ENCODE peak calls at places on chromosomes 6 and 20, in eight cellular contexts. One of them, this sample, is unnamed.

GRCh38 chr20:35463455-35464300 is 8.3 kb downstream of the CEP250 start:
- DNase-seq in hepatocyte: peak; percentile 84
- DNase-seq in tibial nerve: peak; percentile 88
- DNase-seq in aorta: no peak
- DNase-seq in endothelial cell of umbilical vein: peak; percentile 79
- DNase-seq in CD8-positive, alpha-beta memory T cell: peak; percentile 58
- DNase-seq in GM23338: peak; percentile 92
- DNase-seq in upper lobe of left lung: peak; percentile 44
- DNase-seq in this sample: no peak

GRCh38 chr6:25056130-25056529 is 120.4 kb upstream of the RIPOR2 start:
- DNase-seq in hepatocyte: no peak
- DNase-seq in tibial nerve: no peak
- DNase-seq in aorta: no peak
- DNase-seq in endothelial cell of umbilical vein: no peak
- DNase-seq in CD8-positive, alpha-beta memory T cell: peak; percentile 73
- DNase-seq in GM23338: no peak
- DNase-seq in upper lobe of left lung: peak; percentile 56
- DNase-seq in this sample: peak; percentile 67

GRCh38 chr20:52247548-52247947 is 56.0 kb upstream of the ZFP64 start:
- DNase-seq in hepatocyte: no peak
- DNase-seq in tibial nerve: no peak
- DNase-seq in aorta: no peak
- DNase-seq in endothelial cell of umbilical vein: no peak
- DNase-seq in CD8-positive, alpha-beta memory T cell: no peak
- DNase-seq in GM23338: no peak
- DNase-seq in upper lobe of left lung: no peak
- DNase-seq in this sample: no peak

GRCh38 chr6:132414761-132415160 is 13.5 kb upstream of the MOXD1 start:
- DNase-seq in hepatocyte: no peak
- DNase-seq in tibial nerve: no peak
- DNase-seq in aorta: no peak
- DNase-seq in endothelial cell of umbilical vein: no peak
- DNase-seq in CD8-positive, alpha-beta memory T cell: no peak
- DNase-seq in GM23338: no peak
- DNase-seq in upper lobe of left lung: no peak
- DNase-seq in this sample: no peak

GRCh38 chr6:3151705-3152104 is 5.6 kb downstream of the TUBB2A start:
- DNase-seq in hepatocyte: no peak
- DNase-seq in tibial nerve: no peak
- DNase-seq in aorta: no peak
- DNase-seq in endothelial cell of umbilical vein: no peak
- DNase-seq in CD8-positive, alpha-beta memory T cell: no peak
- DNase-seq in GM23338: no peak
- DNase-seq in upper lobe of left lung: no peak
- DNase-seq in this sample: no peak

GRCh38 chr6:95094751-95095150 is 482.6 kb upstream of the MANEA start:
- DNase-seq in hepatocyte: peak; percentile 14
- DNase-seq in tibial nerve: no peak
- DNase-seq in aorta: no peak
- DNase-seq in endothelial cell of umbilical vein: peak; percentile 6
- DNase-seq in CD8-positive, alpha-beta memory T cell: no peak
- DNase-seq in GM23338: no peak
- DNase-seq in upper lobe of left lung: no peak
- DNase-seq in this sample: no peak

GRCh38 chr20:42701948-42702347 is 487.8 kb downstream of the PTPRT start:
- DNase-seq in hepatocyte: peak; percentile 27
- DNase-seq in tibial nerve: no peak
- DNase-seq in aorta: no peak
- DNase-seq in endothelial cell of umbilical vein: no peak
- DNase-seq in CD8-positive, alpha-beta memory T cell: no peak
- DNase-seq in GM23338: no peak
- DNase-seq in upper lobe of left lung: no peak
- DNase-seq in this sample: no peak

GRCh38 chr6:136784910-136785746 is 7.1 kb downstream of the MAP3K5 start:
- DNase-seq in hepatocyte: no peak
- DNase-seq in tibial nerve: no peak
- DNase-seq in aorta: peak; percentile 79
- DNase-seq in endothelial cell of umbilical vein: peak; percentile 58
- DNase-seq in CD8-positive, alpha-beta memory T cell: no peak
- DNase-seq in GM23338: no peak
- DNase-seq in upper lobe of left lung: peak; percentile 87
- DNase-seq in this sample: no peak

GRCh38 chr20:20366896-20367680 is 816 bp upstream of the INSM1 start:
- DNase-seq in hepatocyte: no peak
- DNase-seq in tibial nerve: no peak
- DNase-seq in aorta: no peak
- DNase-seq in endothelial cell of umbilical vein: no peak
- DNase-seq in CD8-positive, alpha-beta memory T cell: no peak
- DNase-seq in GM23338: peak; percentile 75
- DNase-seq in upper lobe of left lung: no peak
- DNase-seq in this sample: no peak

GRCh38 chr20:54629632-54630031 is 154.2 kb downstream of the DOK5 start:
- DNase-seq in hepatocyte: no peak
- DNase-seq in tibial nerve: no peak
- DNase-seq in aorta: no peak
- DNase-seq in endothelial cell of umbilical vein: no peak
- DNase-seq in CD8-positive, alpha-beta memory T cell: no peak
- DNase-seq in GM23338: no peak
- DNase-seq in upper lobe of left lung: no peak
- DNase-seq in this sample: no peak

GRCh38 chr6:48032156-48032555 is 78.8 kb downstream of the PTCHD4 start:
- DNase-seq in hepatocyte: no peak
- DNase-seq in tibial nerve: no peak
- DNase-seq in aorta: no peak
- DNase-seq in endothelial cell of umbilical vein: peak; percentile 77
- DNase-seq in CD8-positive, alpha-beta memory T cell: no peak
- DNase-seq in GM23338: no peak
- DNase-seq in upper lobe of left lung: no peak
- DNase-seq in this sample: no peak

GRCh38 chr20:19971121-19971520 is 46.0 kb upstream of the NAA20 start:
- DNase-seq in hepatocyte: no peak
- DNase-seq in tibial nerve: no peak
- DNase-seq in aorta: no peak
- DNase-seq in endothelial cell of umbilical vein: no peak
- DNase-seq in CD8-positive, alpha-beta memory T cell: no peak
- DNase-seq in GM23338: no peak
- DNase-seq in upper lobe of left lung: no peak
- DNase-seq in this sample: no peak

GRCh38 chr6:1311400-1312192 is at the start of gene FOXQ1:
- DNase-seq in hepatocyte: peak; percentile 89
- DNase-seq in tibial nerve: no peak
- DNase-seq in aorta: no peak
- DNase-seq in endothelial cell of umbilical vein: peak; percentile 6
- DNase-seq in CD8-positive, alpha-beta memory T cell: no peak
- DNase-seq in GM23338: peak; percentile 77
- DNase-seq in upper lobe of left lung: peak; percentile 76
- DNase-seq in this sample: no peak

GRCh38 chr6:30206799-30207618 is 6.2 kb downstream of the TRIM26 start:
- DNase-seq in hepatocyte: peak; percentile 54
- DNase-seq in tibial nerve: peak; percentile 47
- DNase-seq in aorta: no peak
- DNase-seq in endothelial cell of umbilical vein: peak; percentile 8
- DNase-seq in CD8-positive, alpha-beta memory T cell: no peak
- DNase-seq in GM23338: peak; percentile 55
- DNase-seq in upper lobe of left lung: peak; percentile 50
- DNase-seq in this sample: no peak

GRCh38 chr6:92496527-92496926 is 922.8 kb downstream of the EPHA7 start:
- DNase-seq in hepatocyte: no peak
- DNase-seq in tibial nerve: no peak
- DNase-seq in aorta: no peak
- DNase-seq in endothelial cell of umbilical vein: no peak
- DNase-seq in CD8-positive, alpha-beta memory T cell: no peak
- DNase-seq in GM23338: no peak
- DNase-seq in upper lobe of left lung: no peak
- DNase-seq in this sample: no peak

DNA sequence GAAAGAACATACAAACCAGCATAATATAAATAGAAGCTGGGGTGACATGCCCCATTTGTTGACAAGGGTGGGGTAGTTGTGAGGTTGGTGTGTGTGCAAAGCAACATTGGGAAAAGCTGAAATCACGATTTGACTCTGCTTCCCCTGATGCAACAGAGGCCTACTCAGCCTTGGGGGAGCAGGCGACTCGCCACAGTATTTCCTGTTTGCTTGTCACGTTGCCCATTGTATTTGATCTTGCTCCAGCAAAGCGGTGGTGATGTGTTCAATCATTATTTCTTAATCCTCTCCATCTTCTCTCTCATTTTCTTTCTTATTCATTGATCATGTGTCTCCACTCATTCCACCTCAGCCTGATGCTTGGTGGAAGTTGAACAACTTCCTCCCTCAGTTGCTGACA is 165.8 kb upstream of the CITED2 start:
- DNase-seq in hepatocyte: no peak
- DNase-seq in tibial nerve: peak; percentile 41
- DNase-seq in aorta: no peak
- DNase-seq in endothelial cell of umbilical vein: peak; percentile 32
- DNase-seq in CD8-positive, alpha-beta memory T cell: peak; percentile 25
- DNase-seq in GM23338: no peak
- DNase-seq in upper lobe of left lung: peak; percentile 55
- DNase-seq in this sample: peak; percentile 40
- H3K27ac ChIP-seq in hepatocyte: peak overlapping the region; percentile 11
- H3K27ac ChIP-seq in tibial nerve: no peak overlapping the region
- H3K27ac ChIP-seq in aorta: peak overlapping the region; percentile 94
- H3K27ac ChIP-seq in endothelial cell of umbilical vein: peak overlapping the region; percentile 24
- H3K27ac ChIP-seq in CD8-positive, alpha-beta memory T cell: no peak overlapping the region
- H3K27ac ChIP-seq in GM23338: no peak overlapping the region
- H3K27ac ChIP-seq in upper lobe of left lung: peak overlapping the region; percentile 70
- H3K27ac ChIP-seq in this sample: peak overlapping the region; percentile 54

DNA sequence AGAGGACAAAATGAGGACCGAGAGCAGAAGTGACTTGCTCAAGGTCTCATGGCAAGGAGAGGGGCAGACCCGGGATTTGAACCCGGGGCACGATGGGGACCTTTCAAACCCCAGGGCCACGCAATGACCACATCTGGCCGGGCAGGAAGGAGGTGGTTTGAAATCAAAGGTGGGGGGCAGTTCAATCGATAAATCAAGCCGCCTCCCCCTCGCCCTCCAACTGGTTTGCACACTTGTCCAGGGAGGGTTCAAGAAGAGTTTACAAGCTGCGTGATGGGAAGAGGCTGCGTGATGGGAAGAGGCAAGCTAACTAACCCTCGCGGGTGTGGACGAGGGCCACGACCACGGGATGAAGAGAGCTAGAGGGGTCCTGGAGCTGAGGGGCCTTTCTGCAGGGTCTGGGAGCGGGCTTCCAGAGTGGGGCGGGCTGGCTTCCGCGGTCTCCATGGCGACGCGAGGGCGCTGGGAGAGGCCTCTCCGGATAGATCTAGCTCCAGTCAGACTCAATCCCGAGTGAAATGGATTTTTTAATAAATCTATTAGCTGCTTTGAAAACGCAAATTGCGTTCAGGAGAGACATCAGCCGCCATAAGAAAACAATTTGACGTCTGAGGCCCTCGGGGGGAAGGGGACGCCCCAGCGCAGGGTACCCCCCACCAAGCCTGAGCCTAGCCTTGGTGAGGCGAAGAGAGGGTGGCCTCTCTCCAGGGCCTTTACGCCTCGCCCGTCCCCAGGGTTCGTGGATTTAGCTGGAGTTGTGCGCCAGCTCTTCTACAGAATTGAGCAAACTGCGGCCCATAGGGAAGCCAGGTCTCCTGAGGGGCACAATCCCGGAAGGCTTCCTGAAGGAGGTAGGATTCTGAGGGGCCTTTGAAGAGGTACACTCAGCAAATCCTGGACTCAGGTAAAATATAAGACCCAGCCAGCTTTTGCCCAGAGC is 143.9 kb downstream of the GRM4 start:
- DNase-seq in hepatocyte: no peak
- DNase-seq in tibial nerve: no peak
- DNase-seq in aorta: peak; percentile 56
- DNase-seq in endothelial cell of umbilical vein: no peak
- DNase-seq in CD8-positive, alpha-beta memory T cell: no peak
- DNase-seq in GM23338: peak; percentile 41
- DNase-seq in upper lobe of left lung: no peak
- DNase-seq in this sample: no peak
- H3K27ac ChIP-seq in hepatocyte: no peak overlapping the region
- H3K27ac ChIP-seq in tibial nerve: no peak overlapping the region
- H3K27ac ChIP-seq in aorta: no peak overlapping the region
- H3K27ac ChIP-seq in endothelial cell of umbilical vein: no peak overlapping the region
- H3K27ac ChIP-seq in CD8-positive, alpha-beta memory T cell: no peak overlapping the region
- H3K27ac ChIP-seq in GM23338: no peak overlapping the region
- H3K27ac ChIP-seq in upper lobe of left lung: no peak overlapping the region
- H3K27ac ChIP-seq in this sample: no peak overlapping the region

DNA sequence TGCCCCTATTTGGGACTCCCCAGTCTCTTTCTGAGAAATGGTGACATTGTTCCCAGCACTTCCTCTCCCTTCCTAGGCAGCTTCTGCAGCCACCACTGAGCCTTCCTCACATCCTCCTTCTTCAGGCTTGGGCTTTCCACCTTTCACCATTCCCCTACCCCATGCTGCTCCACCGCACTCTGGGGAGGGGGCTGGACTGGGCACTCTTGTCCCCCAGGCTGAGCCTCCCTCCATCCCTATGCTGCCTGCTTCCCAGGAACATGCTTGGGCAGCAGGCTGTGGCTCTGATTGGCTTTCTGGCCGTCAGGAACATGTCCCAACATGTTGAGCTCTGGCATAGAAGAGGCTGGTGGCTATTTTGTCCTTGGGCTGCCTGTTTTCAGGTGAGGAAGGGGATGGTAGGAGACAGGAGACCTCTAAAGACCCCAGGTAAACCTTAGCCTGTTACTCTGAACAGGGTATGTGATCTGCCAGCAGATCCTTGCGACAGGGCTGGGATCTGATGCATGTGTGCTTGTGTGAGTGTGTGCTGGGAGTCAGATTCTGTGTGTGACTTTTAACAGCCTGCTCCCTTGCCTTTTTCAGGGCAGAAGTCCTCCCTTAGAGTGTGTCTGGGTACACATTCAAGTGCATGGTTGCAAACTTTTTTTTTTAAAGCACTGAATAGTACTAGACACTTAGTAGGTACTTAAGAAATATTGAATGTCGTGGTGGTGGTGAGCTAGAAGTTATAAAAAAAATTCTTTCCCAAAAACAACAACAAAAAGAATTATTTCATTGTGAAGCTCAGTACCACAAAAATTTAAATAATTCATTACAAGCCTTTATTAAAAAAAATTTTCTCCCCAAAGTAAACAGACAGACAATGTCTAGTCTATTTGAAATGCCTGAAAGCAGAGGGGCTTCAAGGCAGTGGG is 2.1 kb upstream of the CDKN1A start:
- DNase-seq in hepatocyte: no peak
- DNase-seq in tibial nerve: no peak
- DNase-seq in aorta: no peak
- DNase-seq in endothelial cell of umbilical vein: peak; percentile 67
- DNase-seq in CD8-positive, alpha-beta memory T cell: no peak
- DNase-seq in GM23338: no peak
- DNase-seq in upper lobe of left lung: no peak
- DNase-seq in this sample: no peak
- H3K27ac ChIP-seq in hepatocyte: peak overlapping the region; percentile 91
- H3K27ac ChIP-seq in tibial nerve: peak overlapping the region; percentile 100
- H3K27ac ChIP-seq in aorta: peak overlapping the region; percentile 58
- H3K27ac ChIP-seq in endothelial cell of umbilical vein: peak overlapping the region; percentile 58
- H3K27ac ChIP-seq in CD8-positive, alpha-beta memory T cell: no peak overlapping the region
- H3K27ac ChIP-seq in GM23338: peak overlapping the region; percentile 65
- H3K27ac ChIP-seq in upper lobe of left lung: peak overlapping the region; percentile 99
- H3K27ac ChIP-seq in this sample: no peak overlapping the region

DNA sequence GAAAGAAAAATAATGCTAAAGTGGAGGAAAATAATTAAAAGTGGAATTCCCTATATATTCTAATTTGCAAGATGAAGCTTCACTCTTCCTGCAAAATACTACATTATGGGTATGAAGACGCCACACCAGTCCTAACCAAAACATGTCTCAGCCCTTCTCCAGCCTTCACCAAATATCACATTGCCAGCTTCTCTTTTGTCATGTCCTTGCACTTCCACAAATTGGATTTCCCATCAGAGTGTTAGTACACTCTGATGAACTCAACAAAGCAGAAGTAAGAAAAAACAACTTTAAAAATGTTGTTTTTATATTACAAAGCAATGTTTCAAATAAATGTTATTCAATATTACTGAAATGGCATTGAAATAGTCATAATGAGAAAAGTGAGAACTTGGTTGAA is 62.4 kb upstream of the RNF146 start:
- DNase-seq in hepatocyte: no peak
- DNase-seq in tibial nerve: no peak
- DNase-seq in aorta: no peak
- DNase-seq in endothelial cell of umbilical vein: no peak
- DNase-seq in CD8-positive, alpha-beta memory T cell: no peak
- DNase-seq in GM23338: no peak
- DNase-seq in upper lobe of left lung: no peak
- DNase-seq in this sample: no peak
- H3K27ac ChIP-seq in hepatocyte: no peak overlapping the region
- H3K27ac ChIP-seq in tibial nerve: no peak overlapping the region
- H3K27ac ChIP-seq in aorta: no peak overlapping the region
- H3K27ac ChIP-seq in endothelial cell of umbilical vein: no peak overlapping the region
- H3K27ac ChIP-seq in CD8-positive, alpha-beta memory T cell: no peak overlapping the region
- H3K27ac ChIP-seq in GM23338: no peak overlapping the region
- H3K27ac ChIP-seq in upper lobe of left lung: peak overlapping the region; percentile 56
- H3K27ac ChIP-seq in this sample: no peak overlapping the region